ENCODE peak calls at places on chromosomes 2 and 18, in five cellular contexts. One of them, this sample, is unnamed.

GRCh38 chr18:30113454-30113853 is 929.1 kb downstream of the DSC3 start:
- DNase-seq in neural progenitor cell: no peak
- DNase-seq in NCI-H1092: no peak
- DNase-seq in HT-29: no peak
- DNase-seq in psoas muscle: no peak
- DNase-seq in this sample: no peak

GRCh38 chr18:22314406-22314805 is 103.3 kb downstream of the CTAGE1 start:
- DNase-seq in HT-29: no peak
- DNase-seq in NCI-H1092: no peak
- DNase-seq in neural progenitor cell: no peak
- DNase-seq in psoas muscle: peak; percentile 37
- DNase-seq in this sample: no peak

GRCh38 chr2:105674406-105674805 is 70.3 kb upstream of the NCK2 start:
- DNase-seq in neural progenitor cell: no peak
- DNase-seq in HT-29: no peak
- DNase-seq in psoas muscle: no peak
- DNase-seq in NCI-H1092: no peak
- DNase-seq in this sample: no peak

GRCh38 chr18:21242141-21243040 is at the start of gene GREB1L:
- DNase-seq in NCI-H1092: peak; percentile 30
- DNase-seq in neural progenitor cell: peak; percentile 93
- DNase-seq in HT-29: no peak
- DNase-seq in psoas muscle: peak; percentile 61
- DNase-seq in this sample: peak; percentile 86

GRCh38 chr2:225334524-225334923 is 65.0 kb upstream of the NYAP2 start:
- DNase-seq in neural progenitor cell: no peak
- DNase-seq in NCI-H1092: peak; percentile 63
- DNase-seq in HT-29: no peak
- DNase-seq in psoas muscle: no peak
- DNase-seq in this sample: no peak

GRCh38 chr2:239735131-239735828 is 289.9 kb downstream of the NDUFA10 start:
- DNase-seq in neural progenitor cell: peak; percentile 78
- DNase-seq in NCI-H1092: peak; percentile 15
- DNase-seq in psoas muscle: no peak
- DNase-seq in HT-29: no peak
- DNase-seq in this sample: no peak

GRCh38 chr18:4017479-4017878 is 437.6 kb downstream of the DLGAP1 start:
- DNase-seq in psoas muscle: no peak
- DNase-seq in NCI-H1092: no peak
- DNase-seq in HT-29: peak; percentile 70
- DNase-seq in neural progenitor cell: peak; percentile 52
- DNase-seq in this sample: no peak

GRCh38 chr18:62877448-62878221 is 162.3 kb downstream of the PHLPP1 start:
- DNase-seq in neural progenitor cell: peak; percentile 81
- DNase-seq in psoas muscle: no peak
- DNase-seq in HT-29: no peak
- DNase-seq in NCI-H1092: no peak
- DNase-seq in this sample: no peak

GRCh38 chr2:16664052-16664731 is 1.4 kb downstream of the CYRIA start:
- DNase-seq in neural progenitor cell: peak; percentile 37
- DNase-seq in NCI-H1092: no peak
- DNase-seq in psoas muscle: peak; percentile 53
- DNase-seq in HT-29: no peak
- DNase-seq in this sample: peak; percentile 42

GRCh38 chr2:135797497-135798274 is 39.3 kb downstream of the LCT start:
- DNase-seq in NCI-H1092: peak; percentile 4
- DNase-seq in neural progenitor cell: peak; percentile 86
- DNase-seq in psoas muscle: peak; percentile 71
- DNase-seq in HT-29: peak; percentile 83
- DNase-seq in this sample: peak; percentile 69

GRCh38 chr2:167209784-167210183 is 321.5 kb downstream of the XIRP2 start:
- DNase-seq in neural progenitor cell: no peak
- DNase-seq in NCI-H1092: no peak
- DNase-seq in HT-29: no peak
- DNase-seq in psoas muscle: no peak
- DNase-seq in this sample: no peak

GRCh38 chr2:100606740-100607343 is 44.0 kb downstream of the PDCL3 start:
- DNase-seq in neural progenitor cell: peak; percentile 52
- DNase-seq in psoas muscle: no peak
- DNase-seq in HT-29: peak; percentile 61
- DNase-seq in NCI-H1092: no peak
- DNase-seq in this sample: no peak

GRCh38 chr2:40457846-40458245 is 6.0 kb upstream of the SLC8A1 start:
- DNase-seq in psoas muscle: no peak
- DNase-seq in NCI-H1092: no peak
- DNase-seq in HT-29: no peak
- DNase-seq in neural progenitor cell: no peak
- DNase-seq in this sample: no peak

GRCh38 chr2:24121469-24121868 is 1.7 kb downstream of the PFN4 start:
- DNase-seq in HT-29: no peak
- DNase-seq in NCI-H1092: peak; percentile 66
- DNase-seq in neural progenitor cell: peak; percentile 43
- DNase-seq in psoas muscle: no peak
- DNase-seq in this sample: no peak

GRCh38 chr2:220068877-220069276 is 441.4 kb downstream of the SLC4A3 start:
- DNase-seq in HT-29: no peak
- DNase-seq in neural progenitor cell: no peak
- DNase-seq in psoas muscle: no peak
- DNase-seq in NCI-H1092: no peak
- DNase-seq in this sample: no peak

GRCh38 chr2:8392098-8392844 is 289.6 kb upstream of the ID2 start:
- DNase-seq in NCI-H1092: no peak
- DNase-seq in neural progenitor cell: peak; percentile 31
- DNase-seq in psoas muscle: no peak
- DNase-seq in HT-29: no peak
- DNase-seq in this sample: no peak

GRCh38 chr2:60391250-60392013 is 162.0 kb downstream of the BCL11A start:
- DNase-seq in psoas muscle: no peak
- DNase-seq in HT-29: no peak
- DNase-seq in neural progenitor cell: no peak
- DNase-seq in NCI-H1092: no peak
- DNase-seq in this sample: no peak

GRCh38 chr2:159710601-159711180 is 1.6 kb upstream of the MARCHF7 start:
- DNase-seq in NCI-H1092: no peak
- DNase-seq in neural progenitor cell: no peak
- DNase-seq in psoas muscle: no peak
- DNase-seq in HT-29: no peak
- DNase-seq in this sample: no peak

GRCh38 chr2:27356056-27356381 is 545 bp downstream of the GTF3C2 start:
- DNase-seq in neural progenitor cell: peak; percentile 74
- DNase-seq in psoas muscle: peak; percentile 61
- DNase-seq in NCI-H1092: no peak
- DNase-seq in HT-29: no peak
- DNase-seq in this sample: peak; percentile 70

GRCh38 chr18:34529358-34530335 is 180.5 kb upstream of the DTNA start:
- DNase-seq in psoas muscle: no peak
- DNase-seq in NCI-H1092: no peak
- DNase-seq in neural progenitor cell: no peak
- DNase-seq in HT-29: no peak
- DNase-seq in this sample: peak; percentile 6

GRCh38 chr18:48820483-48821250 is 130.1 kb downstream of the SMAD7 start:
- DNase-seq in HT-29: no peak
- DNase-seq in psoas muscle: no peak
- DNase-seq in neural progenitor cell: no peak
- DNase-seq in NCI-H1092: no peak
- DNase-seq in this sample: peak; percentile 31

This sample was measured in right cardiac atrium.